ENCODE peak calls at places on chromosomes 12 and 14, in nine cellular contexts. N, J, L, C, X, Y, R, T and K are unnamed samples.

GRCh38 chr14:92549853-92550244 is 36.3 kb downstream of the RIN3 start:
- DNase-seq in R (no peak), Y (no peak), N (no peak), J (no peak), X (no peak), L (no peak), T (no peak), C (no peak), K (no peak)

GRCh38 chr14:56686416-56686815 is 106.8 kb downstream of the TMEM260 start:
- DNase-seq in C (peak), T (no peak), J (no peak), L (peak), Y (no peak), X (no peak), R (peak), N (no peak), K (no peak)

GRCh38 chr14:24837280-24838046 is 203.5 kb upstream of the GZMB start:
- DNase-seq in X (no peak), N (peak), J (peak), R (no peak), L (no peak), T (peak), C (no peak), Y (peak), K (no peak)

GRCh38 chr14:59566725-59567124 is 9.9 kb downstream of the CCDC175 start:
- DNase-seq in C (no peak), N (no peak), L (no peak), J (no peak), R (no peak), Y (no peak), T (no peak), X (no peak), K (no peak)

GRCh38 chr14:33068626-33069025 is 129.9 kb downstream of the NPAS3 start:
- DNase-seq in X (no peak), J (peak), Y (no peak), T (no peak), C (no peak), R (no peak), N (no peak), L (no peak), K (no peak)

GRCh38 chr12:65408448-65408847 is 130.0 kb downstream of the MSRB3 start:
- DNase-seq in R (no peak), T (no peak), X (no peak), C (no peak), L (no peak), Y (no peak), N (no peak), J (no peak), K (no peak)

GRCh38 chr12:122860052-122860853 is 25.0 kb downstream of the HIP1R start:
- DNase-seq in C (peak), Y (peak), T (peak), L (peak), J (peak), R (peak), X (peak), N (no peak), K (peak)

GRCh38 chr12:47938093-47938492 is 25.3 kb upstream of the TMEM106C start:
- DNase-seq in N (no peak), C (no peak), J (peak), L (no peak), R (no peak), X (no peak), T (peak), Y (peak), K (peak)

GRCh38 chr14:96038920-96039632 is at the start of gene C14orf132:
- DNase-seq in Y (peak), L (peak), J (peak), N (no peak), T (peak), C (peak), X (peak), R (peak), K (peak)